ENCODE peak calls at places on chromosomes 5 and 9, in six cellular contexts. One of them, this sample, is unnamed.

GRCh38 chr5:11251242-11251641 is 490.2 kb upstream of the DAP start:
- DNase-seq in HuH-7: peak
- DNase-seq in left ventricle myocardium inferior: no peak
- DNase-seq in CD8-positive, alpha-beta T cell: no peak
- DNase-seq in RWPE1: peak
- DNase-seq in activated CD4-positive, alpha-beta T cell treated with anti-CD3 and anti-CD28 coated beads for 24 hours: no peak
- DNase-seq in this sample: no peak

GRCh38 chr5:96756985-96757384 is 50.8 kb downstream of the ERAP1 start:
- DNase-seq in HuH-7: no peak
- DNase-seq in left ventricle myocardium inferior: no peak
- DNase-seq in CD8-positive, alpha-beta T cell: no peak
- DNase-seq in RWPE1: no peak
- DNase-seq in activated CD4-positive, alpha-beta T cell treated with anti-CD3 and anti-CD28 coated beads for 24 hours: no peak
- DNase-seq in this sample: no peak

GRCh38 chr9:124894741-124895170 is 32.8 kb downstream of the ARPC5L start:
- DNase-seq in HuH-7: no peak
- DNase-seq in left ventricle myocardium inferior: no peak
- DNase-seq in CD8-positive, alpha-beta T cell: peak
- DNase-seq in RWPE1: peak
- DNase-seq in activated CD4-positive, alpha-beta T cell treated with anti-CD3 and anti-CD28 coated beads for 24 hours: no peak
- DNase-seq in this sample: peak

GRCh38 chr9:98606730-98607129 is 102.0 kb downstream of the GABBR2 start:
- DNase-seq in HuH-7: no peak
- DNase-seq in left ventricle myocardium inferior: no peak
- DNase-seq in CD8-positive, alpha-beta T cell: no peak
- DNase-seq in RWPE1: no peak
- DNase-seq in activated CD4-positive, alpha-beta T cell treated with anti-CD3 and anti-CD28 coated beads for 24 hours: no peak
- DNase-seq in this sample: no peak

GRCh38 chr5:42691413-42691861 is 65.2 kb upstream of the CCDC152 start:
- DNase-seq in HuH-7: no peak
- DNase-seq in left ventricle myocardium inferior: peak
- DNase-seq in CD8-positive, alpha-beta T cell: no peak
- DNase-seq in RWPE1: no peak
- DNase-seq in activated CD4-positive, alpha-beta T cell treated with anti-CD3 and anti-CD28 coated beads for 24 hours: no peak
- DNase-seq in this sample: no peak

GRCh38 chr9:120480707-120481106 is 99.3 kb downstream of the CDK5RAP2 start:
- DNase-seq in HuH-7: no peak
- DNase-seq in left ventricle myocardium inferior: no peak
- DNase-seq in CD8-positive, alpha-beta T cell: no peak
- DNase-seq in RWPE1: no peak
- DNase-seq in activated CD4-positive, alpha-beta T cell treated with anti-CD3 and anti-CD28 coated beads for 24 hours: no peak
- DNase-seq in this sample: no peak

GRCh38 chr9:120680579-120680978 is 33.7 kb downstream of the MEGF9 start:
- DNase-seq in HuH-7: no peak
- DNase-seq in left ventricle myocardium inferior: no peak
- DNase-seq in CD8-positive, alpha-beta T cell: no peak
- DNase-seq in RWPE1: no peak
- DNase-seq in activated CD4-positive, alpha-beta T cell treated with anti-CD3 and anti-CD28 coated beads for 24 hours: no peak
- DNase-seq in this sample: no peak

GRCh38 chr5:151406322-151406947 is 41.0 kb upstream of the SLC36A1 start:
- DNase-seq in HuH-7: peak
- DNase-seq in left ventricle myocardium inferior: no peak
- DNase-seq in CD8-positive, alpha-beta T cell: no peak
- DNase-seq in RWPE1: peak
- DNase-seq in activated CD4-positive, alpha-beta T cell treated with anti-CD3 and anti-CD28 coated beads for 24 hours: no peak
- DNase-seq in this sample: no peak

GRCh38 chr5:113059232-113059805 is 82.7 kb downstream of the DCP2 start:
- DNase-seq in HuH-7: no peak
- DNase-seq in left ventricle myocardium inferior: peak
- DNase-seq in CD8-positive, alpha-beta T cell: peak
- DNase-seq in RWPE1: no peak
- DNase-seq in activated CD4-positive, alpha-beta T cell treated with anti-CD3 and anti-CD28 coated beads for 24 hours: no peak
- DNase-seq in this sample: no peak

GRCh38 chr5:143318833-143319232 is 84.7 kb downstream of the NR3C1 start:
- DNase-seq in HuH-7: no peak
- DNase-seq in left ventricle myocardium inferior: no peak
- DNase-seq in CD8-positive, alpha-beta T cell: no peak
- DNase-seq in RWPE1: no peak
- DNase-seq in activated CD4-positive, alpha-beta T cell treated with anti-CD3 and anti-CD28 coated beads for 24 hours: no peak
- DNase-seq in this sample: no peak

GRCh38 chr5:133959643-133960042 is 8.8 kb downstream of the C5orf15 start:
- DNase-seq in HuH-7: no peak
- DNase-seq in left ventricle myocardium inferior: no peak
- DNase-seq in CD8-positive, alpha-beta T cell: no peak
- DNase-seq in RWPE1: no peak
- DNase-seq in activated CD4-positive, alpha-beta T cell treated with anti-CD3 and anti-CD28 coated beads for 24 hours: no peak
- DNase-seq in this sample: no peak

GRCh38 chr9:34158362-34158869 is 20.4 kb upstream of the UBAP1 start:
- DNase-seq in HuH-7: no peak
- DNase-seq in left ventricle myocardium inferior: no peak
- DNase-seq in CD8-positive, alpha-beta T cell: no peak
- DNase-seq in RWPE1: peak
- DNase-seq in activated CD4-positive, alpha-beta T cell treated with anti-CD3 and anti-CD28 coated beads for 24 hours: no peak
- DNase-seq in this sample: no peak

GRCh38 chr5:123132330-123132729 is 43.3 kb downstream of the PRDM6 start:
- DNase-seq in HuH-7: no peak
- DNase-seq in left ventricle myocardium inferior: no peak
- DNase-seq in CD8-positive, alpha-beta T cell: no peak
- DNase-seq in RWPE1: no peak
- DNase-seq in activated CD4-positive, alpha-beta T cell treated with anti-CD3 and anti-CD28 coated beads for 24 hours: no peak
- DNase-seq in this sample: no peak

GRCh38 chr9:19629506-19629905 is 159.3 kb downstream of the SLC24A2 start:
- DNase-seq in HuH-7: no peak
- DNase-seq in left ventricle myocardium inferior: no peak
- DNase-seq in CD8-positive, alpha-beta T cell: no peak
- DNase-seq in RWPE1: no peak
- DNase-seq in activated CD4-positive, alpha-beta T cell treated with anti-CD3 and anti-CD28 coated beads for 24 hours: no peak
- DNase-seq in this sample: no peak

GRCh38 chr5:148000036-148000435 is 63.7 kb upstream of the SPINK5 start:
- DNase-seq in HuH-7: no peak
- DNase-seq in left ventricle myocardium inferior: no peak
- DNase-seq in CD8-positive, alpha-beta T cell: no peak
- DNase-seq in RWPE1: no peak
- DNase-seq in activated CD4-positive, alpha-beta T cell treated with anti-CD3 and anti-CD28 coated beads for 24 hours: no peak
- DNase-seq in this sample: no peak

GRCh38 chr9:20070336-20070735 is 281.5 kb upstream of the SLC24A2 start:
- DNase-seq in HuH-7: no peak
- DNase-seq in left ventricle myocardium inferior: no peak
- DNase-seq in CD8-positive, alpha-beta T cell: no peak
- DNase-seq in RWPE1: no peak
- DNase-seq in activated CD4-positive, alpha-beta T cell treated with anti-CD3 and anti-CD28 coated beads for 24 hours: no peak
- DNase-seq in this sample: no peak

GRCh38 chr5:108788142-108788541 is 40.4 kb downstream of the FER start:
- DNase-seq in HuH-7: no peak
- DNase-seq in left ventricle myocardium inferior: peak
- DNase-seq in CD8-positive, alpha-beta T cell: no peak
- DNase-seq in RWPE1: no peak
- DNase-seq in activated CD4-positive, alpha-beta T cell treated with anti-CD3 and anti-CD28 coated beads for 24 hours: no peak
- DNase-seq in this sample: no peak

GRCh38 chr5:71601222-71602026 is 14.3 kb downstream of the MCCC2 start:
- DNase-seq in HuH-7: peak
- DNase-seq in left ventricle myocardium inferior: no peak
- DNase-seq in CD8-positive, alpha-beta T cell: peak
- DNase-seq in RWPE1: peak
- DNase-seq in activated CD4-positive, alpha-beta T cell treated with anti-CD3 and anti-CD28 coated beads for 24 hours: peak
- DNase-seq in this sample: peak

This sample was measured in T-helper 1 cell.